ENCODE peak calls at places on chromosomes 5 and 9, in six cellular contexts. B, A, Y, U, X and G are unnamed samples.

GRCh38 chr5:151509231-151509630 is 61.8 kb downstream of the SLC36A1 start:
- DNase-seq in B (no peak), A (no peak), Y (no peak), U (no peak), X (no peak), G (no peak)

GRCh38 chr5:119036101-119036762 is 34.7 kb upstream of the DMXL1 start:
- DNase-seq in B (no peak), A (peak), Y (peak), U (no peak), X (no peak), G (no peak)

GRCh38 chr9:6968271-6968670 is 210.5 kb downstream of the KDM4C start:
- DNase-seq in B (no peak), A (no peak), Y (peak), U (no peak), X (no peak), G (no peak)

GRCh38 chr5:102286465-102286864 is 9.6 kb downstream of the SLCO4C1 start:
- DNase-seq in B (no peak), A (no peak), Y (no peak), U (no peak), X (no peak), G (no peak)

GRCh38 chr9:124019771-124020519 is 8.4 kb downstream of the LHX2 start:
- DNase-seq in B (no peak), A (no peak), Y (no peak), U (no peak), X (no peak), G (no peak)

GRCh38 chr5:134177197-134178171 is 734 bp upstream of the SKP1 start:
- DNase-seq in B (peak), A (peak), Y (peak), U (peak), X (peak), G (peak)

GRCh38 chr5:55577353-55578060 is 42.7 kb upstream of the PLPP1 start:
- DNase-seq in B (no peak), A (no peak), Y (no peak), U (no peak), X (no peak), G (no peak)

GRCh38 chr5:139524446-139524845 is 36.7 kb upstream of the UBE2D2 start:
- DNase-seq in B (no peak), A (no peak), Y (no peak), U (no peak), X (no peak), G (no peak)

GRCh38 chr5:6404129-6404528 is 25.8 kb upstream of the MED10 start:
- DNase-seq in B (no peak), A (no peak), Y (peak), U (no peak), X (no peak), G (no peak)

GRCh38 chr9:91486699-91487497 is 63.3 kb upstream of the NFIL3 start:
- DNase-seq in B (no peak), A (peak), Y (peak), U (peak), X (no peak), G (no peak)

GRCh38 chr9:91179237-91180138 is 182.2 kb downstream of the AUH start:
- DNase-seq in B (no peak), A (peak), Y (peak), U (no peak), X (no peak), G (no peak)

GRCh38 chr9:127796899-127797370 is 5.7 kb upstream of the FPGS start:
- DNase-seq in B (no peak), A (peak), Y (peak), U (no peak), X (no peak), G (no peak)

GRCh38 chr9:105883847-105884246 is 189.5 kb downstream of the TMEM38B start:
- DNase-seq in B (no peak), A (no peak), Y (no peak), U (no peak), X (no peak), G (no peak)

GRCh38 chr9:33721674-33722358 is 73.5 kb upstream of the PRSS3 start:
- DNase-seq in B (peak), A (peak), Y (peak), U (peak), X (peak), G (peak)

GRCh38 chr5:59246470-59247250 is 646.9 kb downstream of the PDE4D start:
- DNase-seq in B (no peak), A (no peak), Y (peak), U (no peak), X (no peak), G (no peak)

GRCh38 chr9:89617978-89618377 is 13.2 kb downstream of the GADD45G start:
- DNase-seq in B (no peak), A (no peak), Y (no peak), U (no peak), X (no peak), G (no peak)

GRCh38 chr5:157999696-158000095 is 140.8 kb upstream of the CLINT1 start:
- DNase-seq in B (no peak), A (no peak), Y (no peak), U (no peak), X (no peak), G (no peak)

GRCh38 chr9:69122391-69123141 is 51.5 kb upstream of the TJP2 start:
- DNase-seq in B (peak), A (peak), Y (peak), U (peak), X (no peak), G (peak)

GRCh38 chr5:168104811-168105481 is 186.5 kb upstream of the WWC1 start:
- DNase-seq in B (peak), A (no peak), Y (no peak), U (peak), X (no peak), G (no peak)

GRCh38 chr5:179166886-179167841 is 107.0 kb downstream of the ZNF354C start:
- DNase-seq in B (peak), A (peak), Y (peak), U (peak), X (no peak), G (peak)

GRCh38 chr9:36802171-36802920 is 229.7 kb downstream of the MELK start:
- DNase-seq in B (no peak), A (peak), Y (peak), U (peak), X (no peak), G (no peak)

GRCh38 chr5:178207917-178208280 is 3.6 kb downstream of the HNRNPAB start:
- DNase-seq in B (no peak), A (no peak), Y (no peak), U (no peak), X (no peak), G (no peak)

GRCh38 chr5:78472469-78473106 is 112.2 kb downstream of the SCAMP1 start:
- DNase-seq in B (no peak), A (peak), Y (no peak), U (no peak), X (no peak), G (no peak)

GRCh38 chr9:16315720-16316119 is 554.8 kb downstream of the BNC2 start:
- DNase-seq in B (peak), A (no peak), Y (no peak), U (no peak), X (no peak), G (no peak)

GRCh38 chr5:92678576-92679105 is 902.4 kb downstream of the NR2F1-AS1 start:
- DNase-seq in B (no peak), A (peak), Y (no peak), U (peak), X (no peak), G (no peak)

GRCh38 chr9:131722260-131722659 is 17.6 kb downstream of the RAPGEF1 start:
- DNase-seq in B (no peak), A (no peak), Y (no peak), U (no peak), X (no peak), G (no peak)

GRCh38 chr5:124906339-124907097 is 160.1 kb upstream of the ZNF608 start:
- DNase-seq in B (no peak), A (peak), Y (peak), U (peak), X (no peak), G (no peak)

GRCh38 chr9:127886401-127886972 is 9.0 kb upstream of the AK1 start:
- DNase-seq in B (no peak), A (no peak), Y (no peak), U (no peak), X (no peak), G (no peak)

GRCh38 chr9:15873573-15874177 is 320.8 kb downstream of the CCDC171 start:
- DNase-seq in B (no peak), A (peak), Y (peak), U (peak), X (no peak), G (peak)

GRCh38 chr9:94807556-94807955 is 81.1 kb downstream of the AOPEP start:
- DNase-seq in B (no peak), A (peak), Y (peak), U (no peak), X (no peak), G (no peak)

GRCh38 chr9:78261403-78262001 is 25.6 kb downstream of the CEP78 start:
- DNase-seq in B (no peak), A (peak), Y (peak), U (peak), X (no peak), G (no peak)

GRCh38 chr9:135079018-135079417 is 8.4 kb upstream of the OLFM1 start:
- DNase-seq in B (peak), A (no peak), Y (no peak), U (no peak), X (no peak), G (no peak)

GRCh38 chr9:135079676-135080075 is 7.8 kb upstream of the OLFM1 start:
- DNase-seq in B (peak), A (no peak), Y (no peak), U (no peak), X (no peak), G (no peak)

GRCh38 chr9:135076876-135077430 is 10.5 kb upstream of the OLFM1 start:
- DNase-seq in B (peak), A (no peak), Y (no peak), U (no peak), X (no peak), G (no peak)

GRCh38 chr9:135077497-135078200 is 9.8 kb upstream of the OLFM1 start:
- DNase-seq in B (peak), A (no peak), Y (no peak), U (peak), X (no peak), G (no peak)

GRCh38 chr9:135078361-135078821 is 9.1 kb upstream of the OLFM1 start:
- DNase-seq in B (peak), A (no peak), Y (no peak), U (no peak), X (no peak), G (no peak)
- H2AK5ac ChIP-seq in B (no peak), A (no peak), Y (no peak), U (no peak), X (no peak), G (no peak)

GRCh38 chr5:80953587-80953986 is 6.6 kb upstream of the RASGRF2 start:
- DNase-seq in B (no peak), A (no peak), Y (no peak), U (no peak), X (no peak), G (no peak)

GRCh38 chr5:80957031-80957761 is 3.0 kb upstream of the RASGRF2 start:
- DNase-seq in B (peak), A (no peak), Y (no peak), U (peak), X (no peak), G (no peak)

GRCh38 chr5:80956272-80956671 is 3.9 kb upstream of the RASGRF2 start:
- DNase-seq in B (no peak), A (no peak), Y (no peak), U (no peak), X (no peak), G (no peak)

GRCh38 chr5:80958611-80959010 is 1.6 kb upstream of the RASGRF2 start:
- DNase-seq in B (no peak), A (no peak), Y (no peak), U (no peak), X (no peak), G (no peak)

GRCh38 chr5:80955082-80955481 is 5.1 kb upstream of the RASGRF2 start:
- DNase-seq in B (no peak), A (no peak), Y (no peak), U (no peak), X (no peak), G (no peak)
- H2AK5ac ChIP-seq in B (no peak), A (no peak), Y (no peak), U (no peak), X (no peak), G (no peak)

GRCh38 chr5:172689801-172690200 is 48.7 kb downstream of the NEURL1B start:
- DNase-seq in B (no peak), A (no peak), Y (no peak), U (no peak), X (no peak), G (no peak)
- H2AK5ac ChIP-seq in B (no peak), A (no peak), Y (no peak), U (no peak), X (no peak), G (no peak)

DNA sequence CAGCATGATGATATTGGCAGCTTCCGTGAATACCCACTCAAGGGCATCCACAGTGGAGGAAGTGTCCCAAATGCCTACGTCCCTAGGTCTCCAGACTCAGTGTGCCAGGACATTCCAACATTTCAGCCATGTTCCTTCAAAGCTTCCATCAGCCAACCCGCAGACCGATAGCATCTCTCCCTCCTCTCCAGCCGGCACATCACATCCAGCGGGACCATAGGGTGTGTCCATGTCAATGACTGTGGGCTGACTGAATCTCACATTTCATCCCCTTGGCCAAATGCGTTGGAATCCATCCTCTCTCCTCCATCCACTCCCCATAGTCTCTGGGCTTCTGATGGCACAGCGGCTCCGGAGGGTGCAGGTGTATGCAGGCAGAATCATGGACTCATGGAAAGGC is 22.2 kb upstream of the GFPT2 start:
- DNase-seq in B (no peak), A (no peak), Y (no peak), U (no peak), X (no peak), G (no peak)
- H2AK5ac ChIP-seq in B (no peak), A (no peak), Y (no peak), U (no peak), X (no peak), G (no peak)

DNA sequence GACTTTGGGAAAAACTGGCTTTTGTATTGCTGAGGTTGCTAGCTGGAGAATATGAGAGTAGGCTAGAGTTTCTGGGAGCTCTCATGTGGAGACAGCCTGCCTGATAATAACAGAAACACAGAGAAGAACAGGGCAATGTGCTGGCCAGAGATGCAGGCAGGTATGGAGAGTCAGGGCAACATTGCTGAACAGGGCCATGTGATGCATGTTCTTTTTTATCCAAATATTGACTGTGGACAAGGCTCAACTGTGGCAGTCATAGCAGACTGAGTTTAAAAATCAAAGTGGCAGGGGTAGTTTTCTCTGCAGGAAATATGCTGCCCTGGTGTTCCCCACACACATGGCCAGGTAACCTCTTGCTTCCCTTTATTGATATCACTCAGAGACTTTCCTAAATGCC is 381.1 kb downstream of the RASEF start:
- DNase-seq in B (no peak), A (no peak), Y (no peak), U (no peak), X (no peak), G (no peak)
- H2AK5ac ChIP-seq in B (no peak), A (no peak), Y (no peak), U (no peak), X (no peak), G (no peak)